ENCODE peak calls at places on chromosomes 12 and 14, in nine cellular contexts. E, L, B, N, V, H, D, W and C are unnamed samples.
A peak's percentile ranks its signal among the peaks of the same experiment; 100 is the strongest.

GRCh38 chr14:76701981-76702380 is 59.3 kb upstream of the VASH1 start:
- DNase-seq in E (peak; percentile 92), L (peak; percentile 93), B (no peak), N (peak; percentile 65), V (no peak), H (no peak), D (no peak), W (no peak), C (no peak)

GRCh38 chr14:74574092-74574438 is 38.0 kb downstream of the LTBP2 start:
- DNase-seq in E (no peak), L (no peak), B (no peak), N (no peak), V (no peak), H (no peak), D (no peak), W (no peak), C (peak; percentile 35)

GRCh38 chr14:104113631-104114420 is 24.6 kb upstream of the KIF26A start:
- DNase-seq in E (peak; percentile 44), L (peak; percentile 67), B (no peak), N (peak; percentile 8), V (no peak), H (no peak), D (no peak), W (no peak), C (no peak)

GRCh38 chr14:74980746-74981661 is 21.7 kb upstream of the EIF2B2 start:
- DNase-seq in E (peak; percentile 79), L (peak; percentile 92), B (peak; percentile 81), N (no peak), V (no peak), H (no peak), D (no peak), W (peak; percentile 75), C (no peak)

GRCh38 chr12:70919597-70920035 is 922 bp downstream of the PTPRR start:
- DNase-seq in E (no peak), L (no peak), B (peak; percentile 32), N (no peak), V (no peak), H (no peak), D (no peak), W (no peak), C (no peak)

GRCh38 chr14:61269321-61270083 is 11.6 kb downstream of the TMEM30B start:
- DNase-seq in E (peak; percentile 71), L (peak; percentile 85), B (peak; percentile 72), N (peak; percentile 50), V (peak; percentile 77), H (peak; percentile 83), D (no peak), W (peak; percentile 80), C (peak; percentile 88)

GRCh38 chr14:59777006-59777579 is 93.5 kb downstream of the RTN1 start:
- DNase-seq in E (no peak), L (no peak), B (no peak), N (no peak), V (no peak), H (no peak), D (no peak), W (no peak), C (no peak)

GRCh38 chr12:52539024-52539820 is 13.7 kb downstream of the KRT71 start:
- DNase-seq in E (no peak), L (peak; percentile 55), B (no peak), N (no peak), V (peak; percentile 68), H (no peak), D (no peak), W (no peak), C (no peak)

GRCh38 chr12:47556219-47556618 is 149.6 kb downstream of the RPAP3 start:
- DNase-seq in E (no peak), L (no peak), B (no peak), N (no peak), V (no peak), H (no peak), D (no peak), W (no peak), C (no peak)

GRCh38 chr12:20883288-20883687 is 72.8 kb downstream of the SLCO1B3 start:
- DNase-seq in E (no peak), L (no peak), B (no peak), N (no peak), V (peak; percentile 71), H (peak; percentile 43), D (no peak), W (no peak), C (peak; percentile 31)

GRCh38 chr12:94208433-94208921 is 60.1 kb downstream of the PLXNC1 start:
- DNase-seq in E (no peak), L (no peak), B (no peak), N (no peak), V (no peak), H (no peak), D (no peak), W (no peak), C (no peak)

GRCh38 chr14:95663226-95663797 is 22.9 kb upstream of the TCL1B start:
- DNase-seq in E (no peak), L (no peak), B (no peak), N (no peak), V (no peak), H (peak; percentile 9), D (no peak), W (no peak), C (no peak)

GRCh38 chr12:119149270-119149669 is 29.5 kb upstream of the HSPB8 start:
- DNase-seq in E (no peak), L (no peak), B (no peak), N (no peak), V (no peak), H (no peak), D (no peak), W (no peak), C (no peak)

GRCh38 chr14:33529773-33530172 is 421.1 kb downstream of the EGLN3 start:
- DNase-seq in E (no peak), L (no peak), B (no peak), N (no peak), V (no peak), H (no peak), D (no peak), W (no peak), C (no peak)

GRCh38 chr12:106747973-106748436 is 26.5 kb upstream of the RIC8B start:
- DNase-seq in E (no peak), L (no peak), B (no peak), N (no peak), V (no peak), H (no peak), D (no peak), W (no peak), C (no peak)

GRCh38 chr12:116862167-116862566 is 19.1 kb downstream of the HRK start:
- DNase-seq in E (no peak), L (no peak), B (no peak), N (no peak), V (no peak), H (no peak), D (no peak), W (no peak), C (no peak)

GRCh38 chr12:107894589-107894988 is 120.1 kb downstream of the ASCL4 start:
- DNase-seq in E (no peak), L (no peak), B (no peak), N (no peak), V (no peak), H (no peak), D (no peak), W (no peak), C (no peak)

DNA sequence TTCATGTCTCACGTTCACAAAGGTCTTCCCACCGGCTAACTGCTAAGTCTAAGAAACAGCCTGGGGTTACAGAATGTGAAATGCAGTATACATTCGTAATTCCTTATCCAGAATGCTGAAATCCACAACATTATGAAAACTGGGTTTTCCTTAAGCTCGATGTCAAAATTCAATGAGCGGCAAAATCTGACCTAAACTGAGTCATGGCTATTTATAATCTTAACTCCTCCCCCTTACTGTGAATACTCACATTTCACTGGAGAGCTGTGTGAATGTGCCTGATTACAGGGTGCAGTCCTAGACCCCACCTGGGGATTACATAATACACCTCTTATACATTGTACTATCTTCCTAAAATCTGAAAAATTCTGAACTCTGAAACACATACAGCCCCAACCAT is 35.3 kb downstream of the STX2 start:
- DNase-seq in E (no peak), L (no peak), B (no peak), N (no peak), V (no peak), H (no peak), D (no peak), W (no peak), C (no peak)
- H3K9me3 ChIP-seq in E (no peaks in the 10 kb centered on the region), L (no peaks in the 10 kb centered on the region), B (no peaks in the 10 kb centered on the region), N (no peaks in the 10 kb centered on the region), V (no peaks in the 10 kb centered on the region), H (no peaks in the 10 kb centered on the region), D (no peaks in the 10 kb centered on the region), W (no peaks in the 10 kb centered on the region), C (no peaks in the 10 kb centered on the region)

GRCh38 chr14:83208346-83208745 is 1674.7 kb upstream of the SEL1L start:
- DNase-seq in E (no peak), L (no peak), B (no peak), N (no peak), V (peak; percentile 4), H (no peak), D (no peak), W (no peak), C (no peak)
- H3K27ac ChIP-seq in E (no peak overlapping the region), L (no peak overlapping the region), B (no peak overlapping the region), N (no peak overlapping the region), V (no peak overlapping the region), H (no peak overlapping the region), D (no peak overlapping the region), W (no peak overlapping the region), C (no peak overlapping the region)

GRCh38 chr12:49702009-49702408 is 5.2 kb downstream of the FMNL3 start:
- DNase-seq in E (no peak), L (no peak), B (no peak), N (no peak), V (no peak), H (no peak), D (no peak), W (no peak), C (no peak)
- H3K4me1 ChIP-seq in E (peaks cover 12% of the 10 kb centered on the region), L (peaks cover 12% of the 10 kb centered on the region), B (peaks cover 24% of the 10 kb centered on the region), N (peaks cover 95% of the 10 kb centered on the region), V (peaks cover 6% of the 10 kb centered on the region), H (peaks cover 56% of the 10 kb centered on the region), D (peaks cover 72% of the 10 kb centered on the region), W (peaks cover 8% of the 10 kb centered on the region), C (peaks cover 13% of the 10 kb centered on the region)

GRCh38 chr14:26389646-26390508 is 208.0 kb downstream of the NOVA1 start:
- DNase-seq in E (no peak), L (no peak), B (no peak), N (no peak), V (no peak), H (no peak), D (no peak), W (no peak), C (no peak)
- H3K9me3 ChIP-seq in E (no peaks in the 10 kb centered on the region), L (no peaks in the 10 kb centered on the region), B (no peaks in the 10 kb centered on the region), N (no peaks in the 10 kb centered on the region), V (no peaks in the 10 kb centered on the region), H (no peaks in the 10 kb centered on the region), D (no peaks in the 10 kb centered on the region), W (no peaks in the 10 kb centered on the region), C (no peaks in the 10 kb centered on the region)

DNA sequence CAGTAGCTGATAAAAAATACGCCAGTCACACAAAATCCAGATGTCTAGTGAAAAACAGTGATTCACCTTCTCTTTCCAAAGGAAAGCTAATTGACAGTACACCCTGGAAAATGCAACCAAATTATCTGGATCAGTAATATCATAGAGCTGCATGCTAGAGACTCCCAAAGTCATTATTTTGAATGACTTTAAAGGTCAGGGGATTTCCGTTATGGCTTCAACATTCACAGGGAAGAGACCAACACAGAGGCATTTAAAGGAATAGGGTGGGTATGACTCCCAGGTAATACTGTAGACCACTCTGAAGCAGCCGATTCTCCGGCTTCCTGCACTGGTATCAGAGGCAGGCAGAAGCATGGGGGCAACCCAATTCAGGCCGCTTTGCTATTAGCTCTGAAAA is 190.4 kb downstream of the STXBP6 start:
- DNase-seq in E (no peak), L (no peak), B (no peak), N (no peak), V (no peak), H (no peak), D (no peak), W (no peak), C (no peak)
- H3K27ac ChIP-seq in E (no peak overlapping the region), L (no peak overlapping the region), B (no peak overlapping the region), N (peak overlapping the region; percentile 71), V (no peak overlapping the region), H (no peak overlapping the region), D (no peak overlapping the region), W (no peak overlapping the region), C (no peak overlapping the region)